ENCODE peak calls at places on chromosomes 4 and X, in five cellular contexts. R is stomach, E is heart left ventricle, V is uterus, U is prostate gland. S is an unnamed sample.

GRCh38 chr4:153573881-153574807 is 108.0 kb downstream of the TMEM131L start:
- DNase-seq in V (peak; percentile 69), R (peak; percentile 67), U (peak; percentile 58), E (peak; percentile 76), S (peak; percentile 32)

GRCh38 chr4:8307714-8308113 is 38.2 kb downstream of the HTRA3 start:
- DNase-seq in U (no peak), R (no peak), E (no peak), V (no peak), S (peak; percentile 45)

GRCh38 chrX:81195712-81196111 is 6.0 kb downstream of the HMGN5 start:
- DNase-seq in R (peak; percentile 57), U (peak; percentile 6), E (peak; percentile 42), V (peak; percentile 43), S (no peak)

GRCh38 chr4:28378109-28378830 is 1517.6 kb downstream of the STIM2 start:
- DNase-seq in V (no peak), E (no peak), R (no peak), U (no peak), S (no peak)

GRCh38 chrX:6468716-6469115 is 66.2 kb downstream of the VCX3A start:
- DNase-seq in V (no peak), E (no peak), R (no peak), U (no peak), S (no peak)

GRCh38 chrX:11117751-11118150 is 6.6 kb downstream of the HCCS start:
- DNase-seq in E (no peak), R (no peak), U (no peak), V (no peak), S (no peak)

GRCh38 chr4:5222951-5223350 is 171.7 kb downstream of the STK32B start:
- DNase-seq in E (no peak), U (no peak), V (no peak), R (no peak), S (no peak)

GRCh38 chr4:37999000-37999745 is 39.0 kb downstream of the PTTG2 start:
- DNase-seq in U (no peak), R (no peak), E (no peak), V (no peak), S (no peak)

GRCh38 chr4:78939667-78940008 is 400 bp upstream of the PAQR3 start:
- DNase-seq in E (no peak), U (no peak), R (no peak), V (no peak), S (no peak)

GRCh38 chr4:78938868-78939666 is at the start of gene PAQR3:
- DNase-seq in U (peak; percentile 80), V (peak; percentile 76), R (peak; percentile 87), E (peak; percentile 90), S (peak; percentile 72)

GRCh38 chr4:78937837-78938236 is 1.4 kb downstream of the PAQR3 start:
- DNase-seq in V (no peak), R (no peak), U (no peak), E (no peak), S (no peak)

GRCh38 chr4:78938474-78938867 is 767 bp downstream of the PAQR3 start:
- DNase-seq in V (no peak), R (no peak), U (no peak), E (no peak), S (no peak)

GRCh38 chr4:78936989-78937388 is 2.2 kb downstream of the PAQR3 start:
- DNase-seq in U (no peak), E (no peak), R (no peak), V (no peak), S (no peak)
- H3K4me3 ChIP-seq in U (no peak overlapping the region), E (no peak overlapping the region), R (no peak overlapping the region), V (no peak overlapping the region), S (no peak overlapping the region)

DNA sequence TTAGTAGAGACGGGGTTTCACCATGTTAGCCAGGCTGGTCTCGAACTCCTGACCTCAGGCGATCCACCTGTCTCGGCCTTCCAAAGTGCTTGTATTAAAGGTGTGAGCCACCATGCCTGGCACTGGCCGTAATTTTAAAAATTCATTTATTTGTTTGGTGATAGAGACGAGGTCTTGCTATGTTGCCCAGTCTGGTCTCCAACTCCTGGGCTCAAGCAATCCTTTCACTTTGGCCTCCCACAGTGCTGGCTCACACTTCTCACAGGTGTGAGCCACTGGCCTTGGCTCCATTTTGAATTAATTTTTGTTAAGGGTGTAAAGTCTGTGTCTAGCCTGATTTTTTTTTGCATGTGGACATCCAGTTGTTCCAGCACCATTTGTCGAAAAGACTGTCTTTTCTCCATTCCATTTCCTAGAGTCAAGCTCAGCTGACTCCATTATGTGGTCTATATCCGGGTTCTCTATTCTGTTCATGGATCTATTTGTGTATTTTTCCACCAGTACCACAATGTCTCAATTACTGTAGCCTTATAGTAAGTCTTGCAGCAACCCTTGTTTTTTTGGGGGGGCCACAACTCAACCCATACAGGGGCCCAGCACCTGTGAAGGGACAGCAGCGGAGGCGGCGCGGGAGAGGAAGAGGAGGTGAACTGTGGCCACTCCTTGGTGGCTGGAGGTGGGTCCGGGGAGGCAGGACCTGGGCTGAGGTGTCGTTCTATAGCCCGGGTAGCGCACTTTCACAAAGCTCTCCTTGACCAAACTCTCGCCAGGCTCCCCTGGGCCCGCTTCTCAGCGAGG is 1.5 kb upstream of the NSD2 start:
- DNase-seq in R (no peak), V (peak; percentile 27), U (no peak), E (peak; percentile 35), S (no peak)
- TF ChIP-seq CTCF in R (no peak), V (no peak), U (no peak), E (no peak), S (no peak)

GRCh38 chrX:2690856-2691542 is at the start of gene CD99:
- DNase-seq in U (peak; percentile 88), E (peak; percentile 95), V (peak; percentile 93), R (peak; percentile 89), S (peak; percentile 98)
- TF ChIP-seq POLR2A in U (peak; percentile 83), E (peak; percentile 76), V (peak; percentile 73), R (no peak), S (no peak)

DNA sequence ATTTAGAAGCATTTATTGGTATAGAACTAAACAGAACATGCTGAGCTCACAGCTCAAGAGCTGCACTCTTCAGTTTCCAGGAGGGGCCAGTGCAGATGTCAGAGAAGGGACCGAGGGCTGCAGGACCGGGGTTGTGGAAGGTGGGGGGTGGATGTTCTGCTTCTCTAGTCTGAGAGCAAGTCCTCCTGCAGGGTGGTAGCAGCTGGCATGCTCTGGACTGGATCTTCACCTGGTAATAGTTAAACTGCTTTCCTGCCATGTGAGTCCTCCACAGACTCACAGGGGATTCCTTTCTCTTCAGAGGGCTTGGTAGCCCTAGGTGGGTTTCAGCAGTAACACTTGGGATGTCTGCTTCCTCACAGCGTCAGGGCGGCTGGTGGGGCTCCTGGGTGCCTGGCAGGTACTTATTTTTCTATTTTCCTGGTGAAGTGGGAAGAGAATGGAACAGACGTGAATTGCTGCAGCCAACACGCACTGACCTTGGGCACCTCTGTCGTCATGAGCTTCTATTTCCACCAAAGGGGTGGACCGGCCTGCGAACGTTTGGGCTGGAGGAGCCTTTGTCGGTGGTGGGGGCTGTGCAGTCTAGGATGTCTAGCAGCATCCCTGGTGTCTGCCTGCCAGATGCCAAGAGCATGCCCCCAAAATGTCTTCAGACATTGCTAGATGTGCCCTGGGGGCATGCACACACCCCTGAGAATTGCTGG is 2.5 kb downstream of the MAEA start:
- DNase-seq in U (no peak), V (no peak), E (no peak), R (peak; percentile 13), S (no peak)
- H3K4me3 ChIP-seq in U (no peak overlapping the region), V (no peak overlapping the region), E (no peak overlapping the region), R (no peak overlapping the region), S (no peak overlapping the region)

DNA sequence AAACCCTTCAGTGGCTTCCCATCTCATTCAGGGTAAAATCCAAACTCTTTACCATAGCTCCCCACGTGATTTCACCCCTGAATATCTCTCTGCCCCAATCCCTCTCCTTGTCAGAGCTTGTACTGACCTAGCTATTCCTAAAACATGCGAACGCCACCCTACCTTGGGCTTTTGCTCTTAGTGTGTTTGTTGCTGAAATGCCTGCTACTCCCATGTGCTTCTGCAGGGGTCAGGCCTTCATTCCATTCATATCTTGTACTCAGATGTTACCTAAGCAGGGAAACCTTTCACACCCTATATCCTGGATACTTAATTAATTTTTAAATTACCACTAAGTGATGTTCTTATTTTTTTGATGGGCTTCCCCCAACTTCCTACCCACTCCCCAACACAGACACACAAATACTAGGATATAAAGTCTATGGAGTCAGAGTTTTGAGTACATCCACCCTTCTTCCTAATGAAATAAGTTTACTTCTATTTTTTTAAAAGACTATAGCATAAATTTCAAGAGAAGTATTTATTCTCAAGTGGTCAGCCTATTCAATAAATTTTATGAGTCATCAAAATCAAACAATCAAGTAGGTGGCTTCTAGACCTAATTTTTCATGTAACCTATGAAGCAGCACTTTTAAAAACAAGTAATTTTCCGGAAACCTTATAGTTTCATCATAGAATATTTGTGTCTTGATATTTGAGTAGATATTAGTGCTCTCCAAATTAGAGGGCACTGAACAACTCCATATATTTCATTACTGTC is 189.4 kb downstream of the RAPGEF2 start:
- DNase-seq in U (no peak), E (no peak), V (no peak), R (no peak), S (no peak)
- TF ChIP-seq CTCF in U (no peak), E (no peak), V (no peak), R (no peak), S (no peak)

GRCh38 chr4:67499799-67500198 is 45.5 kb downstream of the CENPC start:
- DNase-seq in E (no peak), V (no peak), U (no peak), R (no peak), S (no peak)

DNA sequence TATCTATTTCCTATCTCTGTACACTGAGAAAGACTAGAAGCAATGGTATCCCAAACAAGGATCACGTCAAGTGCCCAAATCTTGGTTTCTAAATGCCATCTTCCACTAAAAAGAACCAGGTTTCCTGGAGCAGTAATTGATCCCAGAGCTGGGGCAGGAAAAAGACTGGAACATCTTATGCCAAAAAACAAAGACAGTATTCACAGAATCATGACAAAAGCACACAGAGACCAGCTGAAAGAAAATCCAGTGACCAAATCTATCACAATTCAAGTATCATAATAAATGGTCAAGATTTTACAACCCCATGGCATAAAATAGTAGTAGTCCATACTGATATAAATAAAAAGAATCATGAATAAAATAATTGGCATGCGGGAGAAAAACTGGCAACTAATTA is 44.9 kb downstream of the CENPC start:
- DNase-seq in R (no peak), E (no peak), U (no peak), V (no peak), S (no peak)
- TF ChIP-seq POLR2A in R (no peak), E (no peak), U (no peak), V (no peak), S (no peak)

DNA sequence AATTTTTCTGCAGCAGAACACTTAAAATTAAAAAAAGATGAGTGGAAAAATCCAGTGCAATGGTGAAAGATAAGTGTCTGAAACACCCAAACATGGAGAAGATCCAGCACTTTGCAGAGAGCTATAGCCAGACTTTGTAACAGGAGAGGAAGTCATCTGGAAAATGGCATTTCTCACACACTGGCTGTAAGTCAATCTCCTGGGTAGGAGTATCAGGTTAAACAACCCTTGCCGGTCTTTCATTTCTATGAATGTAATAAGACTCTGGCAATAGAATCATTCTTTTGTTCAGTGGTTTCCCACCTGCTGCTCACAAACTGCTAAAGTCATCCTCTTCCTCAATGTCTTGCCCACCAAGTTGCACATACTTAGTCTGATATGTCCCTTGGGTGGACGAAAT is 93.9 kb upstream of the ATP8A1 start:
- DNase-seq in R (no peak), E (no peak), V (no peak), U (no peak), S (no peak)
- H3K4me3 ChIP-seq in R (no peak overlapping the region), E (no peak overlapping the region), V (no peak overlapping the region), U (no peak overlapping the region), S (no peak overlapping the region)

GRCh38 chr4:30717208-30718020 is 2.8 kb upstream of the PCDH7 start:
- DNase-seq in U (peak; percentile 14), E (peak; percentile 47), R (peak; percentile 38), V (peak; percentile 43), S (peak; percentile 86)
- TF ChIP-seq CTCF in U (no peak), E (no peak), R (no peak), V (no peak), S (no peak)

S was measured in lower leg skin.